ENCODE peak calls at places on chromosomes 13 and 19, in nine cellular contexts. W is fibroblast of mammary gland; O is AG04450; R is thoracic aorta; U is AG10803; L is GM23338; Z is neural crest cell; D is left cardiac atrium; M is central memory CD8-positive, alpha-beta T cell. H is an unnamed sample.

GRCh38 chr13:76503756-76504155 is 382.4 kb downstream of the KCTD12 start:
- DNase-seq in W (no peak), O (no peak), R (no peak), U (no peak), L (no peak), Z (no peak), D (no peak), M (no peak), H (no peak)

GRCh38 chr13:58953638-58954037 is 1210.1 kb downstream of the DIAPH3 start:
- DNase-seq in W (no peak), O (no peak), R (no peak), U (no peak), L (no peak), Z (no peak), D (no peak), M (no peak), H (peak)

GRCh38 chr19:35206855-35207254 is 21.7 kb downstream of the FAM187B start:
- DNase-seq in W (no peak), O (no peak), R (no peak), U (no peak), L (no peak), Z (no peak), D (no peak), M (no peak), H (no peak)

GRCh38 chr19:40640744-40641143 is 39.6 kb downstream of the LTBP4 start:
- DNase-seq in W (no peak), O (no peak), R (no peak), U (peak), L (no peak), Z (no peak), D (no peak), M (no peak), H (peak)

GRCh38 chr13:48165063-48165462 is 67.9 kb upstream of the ITM2B start:
- DNase-seq in W (no peak), O (no peak), R (no peak), U (no peak), L (no peak), Z (no peak), D (no peak), M (no peak), H (no peak)

GRCh38 chr13:57253551-57253950 is 86.6 kb downstream of the PRR20E start:
- DNase-seq in W (no peak), O (no peak), R (no peak), U (no peak), L (no peak), Z (no peak), D (no peak), M (no peak), H (no peak)

GRCh38 chr13:26128676-26129075 is 76.9 kb upstream of the SHISA2 start:
- DNase-seq in W (no peak), O (no peak), R (no peak), U (no peak), L (no peak), Z (no peak), D (no peak), M (no peak), H (no peak)

GRCh38 chr13:87259479-87260083 is 411.6 kb upstream of the SLITRK5 start:
- DNase-seq in W (no peak), O (no peak), R (no peak), U (no peak), L (peak), Z (peak), D (no peak), M (no peak), H (peak)

GRCh38 chr13:110826861-110827672 is 87.8 kb downstream of the ANKRD10 start:
- DNase-seq in W (no peak), O (no peak), R (no peak), U (no peak), L (no peak), Z (no peak), D (peak), M (no peak), H (no peak)

GRCh38 chr19:48110350-48110966 is at the start of gene PLA2G4C:
- DNase-seq in W (peak), O (peak), R (peak), U (peak), L (peak), Z (peak), D (peak), M (peak), H (peak)

GRCh38 chr19:12937243-12938053 is 961 bp upstream of the CALR start:
- DNase-seq in W (peak), O (no peak), R (no peak), U (peak), L (peak), Z (peak), D (no peak), M (no peak), H (no peak)

GRCh38 chr19:38034153-38034835 is 127.3 kb downstream of the SIPA1L3 start:
- DNase-seq in W (peak), O (no peak), R (no peak), U (no peak), L (no peak), Z (no peak), D (no peak), M (no peak), H (peak)

GRCh38 chr13:97125810-97126738 is 96.1 kb upstream of the MBNL2 start:
- DNase-seq in W (peak), O (no peak), R (no peak), U (peak), L (no peak), Z (no peak), D (peak), M (no peak), H (peak)

GRCh38 chr13:113935523-113935922 is 38.4 kb downstream of the C13orf46 start:
- DNase-seq in W (no peak), O (no peak), R (no peak), U (no peak), L (no peak), Z (no peak), D (no peak), M (no peak), H (no peak)

GRCh38 chr19:31378404-31378803 is 29.2 kb upstream of the TSHZ3 start:
- DNase-seq in W (peak), O (peak), R (no peak), U (peak), L (no peak), Z (no peak), D (peak), M (no peak), H (peak)

GRCh38 chr19:17703823-17704463 is 15.3 kb upstream of the MAP1S start:
- DNase-seq in W (peak), O (no peak), R (no peak), U (peak), L (peak), Z (peak), D (peak), M (peak), H (peak)

GRCh38 chr13:34156841-34157365 is 339.0 kb downstream of the RFC3 start:
- DNase-seq in W (peak), O (peak), R (peak), U (peak), L (no peak), Z (no peak), D (peak), M (no peak), H (peak)

GRCh38 chr13:48496796-48497195 is 36.1 kb downstream of the RCBTB2 start:
- DNase-seq in W (no peak), O (no peak), R (no peak), U (no peak), L (peak), Z (no peak), D (no peak), M (no peak), H (no peak)

GRCh38 chr13:23987331-23987730 is 90.0 kb upstream of the C1QTNF9B start:
- DNase-seq in W (peak), O (peak), R (no peak), U (peak), L (no peak), Z (no peak), D (no peak), M (no peak), H (peak)

GRCh38 chr19:50427318-50427925 is 5.3 kb upstream of the MYBPC2 start:
- DNase-seq in W (no peak), O (no peak), R (no peak), U (no peak), L (no peak), Z (no peak), D (no peak), M (no peak), H (no peak)

GRCh38 chr19:50008532-50008931 is 16.6 kb downstream of the VRK3 start:
- DNase-seq in W (no peak), O (no peak), R (no peak), U (no peak), L (peak), Z (peak), D (no peak), M (no peak), H (no peak)

GRCh38 chr13:94251801-94252200 is 227.7 kb downstream of the DCT start:
- DNase-seq in W (peak), O (no peak), R (no peak), U (peak), L (no peak), Z (no peak), D (peak), M (no peak), H (peak)

GRCh38 chr19:30795727-30796126 is 423.5 kb downstream of the ZNF536 start:
- DNase-seq in W (no peak), O (no peak), R (no peak), U (no peak), L (no peak), Z (no peak), D (no peak), M (no peak), H (no peak)

GRCh38 chr19:13097331-13098258 is 5.1 kb downstream of the LYL1 start:
- DNase-seq in W (no peak), O (no peak), R (no peak), U (no peak), L (peak), Z (no peak), D (no peak), M (no peak), H (no peak)

GRCh38 chr13:74986609-74987008 is 495.4 kb downstream of the TBC1D4 start:
- DNase-seq in W (no peak), O (no peak), R (no peak), U (no peak), L (no peak), Z (no peak), D (no peak), M (no peak), H (no peak)

GRCh38 chr19:48989701-48990291 is 3.3 kb downstream of the GYS1 start:
- DNase-seq in W (no peak), O (no peak), R (no peak), U (peak), L (no peak), Z (no peak), D (no peak), M (no peak), H (no peak)

GRCh38 chr19:40303765-40304164 is 18.6 kb upstream of the AKT2 start:
- DNase-seq in W (no peak), O (no peak), R (no peak), U (no peak), L (no peak), Z (no peak), D (no peak), M (no peak), H (no peak)

GRCh38 chr19:39676004-39676403 is 20.3 kb downstream of the LGALS16 start:
- DNase-seq in W (peak), O (no peak), R (no peak), U (no peak), L (no peak), Z (no peak), D (no peak), M (no peak), H (no peak)

GRCh38 chr19:9474975-9475374 is 23.4 kb downstream of the ZNF560 start:
- DNase-seq in W (no peak), O (no peak), R (no peak), U (no peak), L (no peak), Z (no peak), D (no peak), M (no peak), H (no peak)

GRCh38 chr19:49378501-49378900 is 9.5 kb upstream of the KASH5 start:
- DNase-seq in W (no peak), O (no peak), R (no peak), U (no peak), L (no peak), Z (no peak), D (no peak), M (no peak), H (no peak)

GRCh38 chr19:14542721-14543328 is 13.4 kb downstream of the TECR start:
- DNase-seq in W (peak), O (no peak), R (no peak), U (peak), L (no peak), Z (no peak), D (no peak), M (no peak), H (peak)

GRCh38 chr13:110287031-110287828 is 19.7 kb downstream of the COL4A1 start:
- DNase-seq in W (no peak), O (no peak), R (no peak), U (no peak), L (no peak), Z (no peak), D (peak), M (no peak), H (no peak)

GRCh38 chr13:23321534-23322241 is 111.8 kb downstream of the SACS start:
- DNase-seq in W (peak), O (peak), R (peak), U (peak), L (no peak), Z (no peak), D (peak), M (no peak), H (peak)

H was measured in iris pigment epithelial cell.